ENCODE peak calls at places on chromosome 21, in seven cellular contexts. X is stimulated activated CD8-positive, alpha-beta memory T cell treated with anti-CD3 and anti-CD28 coated beads, Interleukin-7, amount 100 ng/mL, for 1 hour; E is heart right ventricle; N is EL; L is stimulated activated CD4-positive, alpha-beta T cell treated with anti-CD3 and anti-CD28 coated beads, Interleukin-4, amount 100 ng/mL, for 48 hours; U is head of caudate nucleus; Z is AML-193. T is an unnamed sample.

GRCh38 chr21:42193131-42193671 is 25.7 kb upstream of the ABCG1 start:
- DNase-seq in X (peak; percentile 38), E (no peak), N (no peak), L (peak; percentile 30), U (no peak), Z (no peak), T (no peak)

GRCh38 chr21:46100020-46100419 is 2.1 kb downstream of the COL6A2 start:
- DNase-seq in X (no peak), E (no peak), N (no peak), L (no peak), U (no peak), Z (no peak), T (no peak)

GRCh38 chr21:33374080-33374873 is 28.9 kb upstream of the IFNGR2 start:
- DNase-seq in X (no peak), E (peak; percentile 32), N (peak; percentile 53), L (no peak), U (no peak), Z (peak; percentile 89), T (peak; percentile 78)

GRCh38 chr21:32772281-32773047 is 909 bp upstream of the PAXBP1 start:
- DNase-seq in X (peak; percentile 15), E (no peak), N (peak; percentile 25), L (peak; percentile 51), U (no peak), Z (peak; percentile 47), T (peak; percentile 56)

GRCh38 chr21:41167348-41168342 is at the start of gene BACE2:
- DNase-seq in X (no peak), E (peak; percentile 85), N (peak; percentile 73), L (peak; percentile 19), U (peak; percentile 63), Z (no peak), T (no peak)

GRCh38 chr21:29441651-29442050 is 142.9 kb downstream of the BACH1 start:
- DNase-seq in X (no peak), E (no peak), N (no peak), L (no peak), U (no peak), Z (no peak), T (no peak)

GRCh38 chr21:45080639-45081414 is 6.4 kb downstream of the ADARB1 start:
- DNase-seq in X (no peak), E (no peak), N (peak; percentile 79), L (no peak), U (no peak), Z (no peak), T (no peak)

GRCh38 chr21:26546698-26547097 is 26.4 kb downstream of the CYYR1 start:
- DNase-seq in X (no peak), E (peak; percentile 20), N (no peak), L (no peak), U (no peak), Z (no peak), T (no peak)

GRCh38 chr21:29394051-29394450 is 95.3 kb downstream of the BACH1 start:
- DNase-seq in X (no peak), E (no peak), N (no peak), L (no peak), U (no peak), Z (peak; percentile 31), T (no peak)

GRCh38 chr21:31612889-31613785 is 46.4 kb upstream of the SOD1 start:
- DNase-seq in X (no peak), E (no peak), N (peak; percentile 15), L (no peak), U (no peak), Z (no peak), T (peak; percentile 15)

GRCh38 chr21:44548922-44549321 is 2.4 kb downstream of the KRTAP10-2 start:
- DNase-seq in X (no peak), E (no peak), N (no peak), L (no peak), U (no peak), Z (no peak), T (no peak)

GRCh38 chr21:18493420-18493819 is 89.8 kb upstream of the TMPRSS15 start:
- DNase-seq in X (no peak), E (no peak), N (no peak), L (no peak), U (no peak), Z (no peak), T (no peak)

GRCh38 chr21:26366781-26367180 is 196.2 kb upstream of the APP start:
- DNase-seq in X (no peak), E (no peak), N (peak; percentile 56), L (no peak), U (no peak), Z (no peak), T (no peak)

GRCh38 chr21:28975401-28975800 is 17.3 kb downstream of the LTN1 start:
- DNase-seq in X (no peak), E (no peak), N (peak; percentile 46), L (no peak), U (no peak), Z (no peak), T (no peak)

GRCh38 chr21:33121715-33122475 is 52.0 kb downstream of the OLIG1 start:
- DNase-seq in X (no peak), E (no peak), N (peak; percentile 21), L (no peak), U (no peak), Z (no peak), T (no peak)

GRCh38 chr21:42568834-42569731 is 55.4 kb downstream of the SLC37A1 start:
- DNase-seq in X (no peak), E (no peak), N (no peak), L (no peak), U (no peak), Z (no peak), T (no peak)

GRCh38 chr21:36700961-36701911 is 2.3 kb downstream of the SIM2 start:
- DNase-seq in X (no peak), E (no peak), N (no peak), L (no peak), U (no peak), Z (no peak), T (no peak)

GRCh38 chr21:40886931-40887330 is 40.0 kb upstream of the DSCAM start:
- DNase-seq in X (no peak), E (no peak), N (no peak), L (no peak), U (no peak), Z (no peak), T (no peak)

GRCh38 chr21:38861006-38861405 is 55.3 kb downstream of the ETS2 start:
- DNase-seq in X (no peak), E (peak; percentile 62), N (no peak), L (no peak), U (no peak), Z (no peak), T (no peak)

GRCh38 chr21:41289431-41289830 is 27.2 kb upstream of the FAM3B start:
- DNase-seq in X (no peak), E (no peak), N (peak; percentile 14), L (no peak), U (no peak), Z (no peak), T (no peak)

GRCh38 chr21:45954271-45954670 is 27.3 kb upstream of the COL6A1 start:
- DNase-seq in X (no peak), E (no peak), N (peak; percentile 45), L (no peak), U (no peak), Z (no peak), T (no peak)

GRCh38 chr21:42747267-42747701 is 93.9 kb downstream of the PDE9A start:
- DNase-seq in X (no peak), E (no peak), N (no peak), L (no peak), U (no peak), Z (no peak), T (no peak)

GRCh38 chr21:31455506-31455905 is 111.4 kb upstream of the TIAM1 start:
- DNase-seq in X (no peak), E (no peak), N (no peak), L (no peak), U (no peak), Z (no peak), T (no peak)

GRCh38 chr21:15036189-15036588 is 28.6 kb downstream of the NRIP1 start:
- DNase-seq in X (no peak), E (no peak), N (no peak), L (no peak), U (no peak), Z (no peak), T (no peak)

GRCh38 chr21:35178812-35179211 is 129.7 kb upstream of the RUNX1 start:
- DNase-seq in X (no peak), E (no peak), N (peak; percentile 71), L (no peak), U (no peak), Z (no peak), T (no peak)

GRCh38 chr21:33980276-33980916 is 64.8 kb upstream of the ATP5PO start:
- DNase-seq in X (no peak), E (no peak), N (no peak), L (no peak), U (no peak), Z (peak; percentile 43), T (no peak)

GRCh38 chr21:41993744-41994143 is 16.4 kb downstream of the ZBTB21 start:
- DNase-seq in X (no peak), E (no peak), N (peak; percentile 88), L (no peak), U (no peak), Z (no peak), T (no peak)

GRCh38 chr21:33655591-33656221 is 13.4 kb downstream of the ITSN1 start:
- DNase-seq in X (no peak), E (no peak), N (peak; percentile 97), L (no peak), U (no peak), Z (no peak), T (no peak)

GRCh38 chr21:14321042-14321441 is 61.9 kb downstream of the HSPA13 start:
- DNase-seq in X (no peak), E (no peak), N (peak; percentile 3), L (no peak), U (no peak), Z (peak; percentile 14), T (no peak)

GRCh38 chr21:19640964-19641363 is 1237.4 kb upstream of the TMPRSS15 start:
- DNase-seq in X (no peak), E (no peak), N (no peak), L (no peak), U (no peak), Z (no peak), T (no peak)

GRCh38 chr21:15592957-15593356 is 136.8 kb upstream of the USP25 start:
- DNase-seq in X (no peak), E (no peak), N (no peak), L (no peak), U (no peak), Z (no peak), T (no peak)

GRCh38 chr21:44337428-44337827 is 1.8 kb downstream of the CFAP410 start:
- DNase-seq in X (no peak), E (no peak), N (no peak), L (no peak), U (no peak), Z (no peak), T (no peak)

GRCh38 chr21:15063821-15064575 is 802 bp downstream of the NRIP1 start:
- DNase-seq in X (no peak), E (peak; percentile 65), N (peak; percentile 49), L (no peak), U (peak; percentile 36), Z (no peak), T (no peak)

GRCh38 chr21:32316363-32317215 is 17.9 kb downstream of the MRAP start:
- DNase-seq in X (no peak), E (no peak), N (no peak), L (no peak), U (no peak), Z (no peak), T (no peak)

GRCh38 chr21:29643289-29643688 is 296.5 kb downstream of the GRIK1 start:
- DNase-seq in X (no peak), E (no peak), N (no peak), L (no peak), U (no peak), Z (no peak), T (no peak)